ENCODE peak calls at places on chromosomes 1 and 21, in six cellular contexts. B is fibroblast of mammary gland; U is activated gamma-delta T cell treated with anti-CD3 and anti-CD28 coated beads, Interleukin-2, amount 50 U/mL, for 16 hours; I is heart right ventricle; N is astrocyte of the spinal cord; D is stimulated activated CD8-positive, alpha-beta memory T cell treated with anti-CD3 and anti-CD28 coated beads, Interleukin-4, amount 100 ng/mL, for 1 hour. T is an unnamed sample.

GRCh38 chr1:29410476-29410875 is 174.2 kb downstream of the PTPRU start:
- DNase-seq in B (no peak), U (no peak), I (no peak), N (no peak), D (no peak), T (no peak)

GRCh38 chr1:163248064-163248463 is 45.3 kb upstream of the RGS5 start:
- DNase-seq in B (no peak), U (no peak), I (no peak), N (no peak), D (no peak), T (no peak)

GRCh38 chr1:203422656-203423055 is 53.0 kb upstream of the PRELP start:
- DNase-seq in B (no peak), U (no peak), I (no peak), N (no peak), D (no peak), T (no peak)

GRCh38 chr1:203682401-203683383 is 56.1 kb downstream of the ATP2B4 start:
- DNase-seq in B (no peak), U (peak), I (no peak), N (no peak), D (no peak), T (no peak)

GRCh38 chr1:101088431-101088830 is 62.8 kb upstream of the DPH5 start:
- DNase-seq in B (peak), U (no peak), I (no peak), N (no peak), D (no peak), T (no peak)

GRCh38 chr1:206503591-206504362 is 3.6 kb upstream of the RASSF5 start:
- DNase-seq in B (peak), U (peak), I (peak), N (peak), D (no peak), T (no peak)

GRCh38 chr1:60963167-60963909 is 119.0 kb upstream of the NFIA start:
- DNase-seq in B (no peak), U (no peak), I (no peak), N (peak), D (no peak), T (no peak)

GRCh38 chr1:62772607-62773295 is 11.2 kb upstream of the ATG4C start:
- DNase-seq in B (no peak), U (no peak), I (no peak), N (no peak), D (no peak), T (no peak)

GRCh38 chr1:18814340-18815202 is 44.9 kb downstream of the TAS1R2 start:
- DNase-seq in B (no peak), U (no peak), I (no peak), N (no peak), D (no peak), T (no peak)

GRCh38 chr1:17869826-17870225 is 114.7 kb downstream of the ACTL8 start:
- DNase-seq in B (peak), U (no peak), I (no peak), N (no peak), D (no peak), T (no peak)

GRCh38 chr1:6423321-6423999 is 1.1 kb upstream of the ESPN start:
- DNase-seq in B (peak), U (peak), I (no peak), N (peak), D (no peak), T (no peak)

GRCh38 chr1:108692724-108693655 is 880 bp downstream of the PRPF38B start:
- DNase-seq in B (peak), U (peak), I (peak), N (peak), D (peak), T (peak)

GRCh38 chr21:45377866-45378257 is 27.1 kb upstream of the COL18A1 start:
- DNase-seq in B (no peak), U (no peak), I (no peak), N (no peak), D (no peak), T (no peak)

GRCh38 chr1:55885619-55886018 is 670.5 kb upstream of the USP24 start:
- DNase-seq in B (no peak), U (no peak), I (no peak), N (no peak), D (no peak), T (no peak)

GRCh38 chr1:67652800-67653199 is 32.2 kb upstream of the GADD45A start:
- DNase-seq in B (peak), U (no peak), I (no peak), N (peak), D (no peak), T (no peak)

GRCh38 chr1:85224734-85225623 is 24.2 kb upstream of the SYDE2 start:
- DNase-seq in B (no peak), U (no peak), I (peak), N (no peak), D (no peak), T (no peak)

GRCh38 chr1:203117611-203118575 is 9.6 kb upstream of the ADORA1 start:
- DNase-seq in B (peak), U (no peak), I (peak), N (peak), D (no peak), T (peak)

GRCh38 chr1:76763678-76764077 is 103.6 kb upstream of the ST6GALNAC5 start:
- DNase-seq in B (no peak), U (no peak), I (no peak), N (no peak), D (no peak), T (no peak)

GRCh38 chr21:15045017-15045416 is 19.8 kb downstream of the NRIP1 start:
- DNase-seq in B (no peak), U (no peak), I (no peak), N (no peak), D (no peak), T (no peak)

GRCh38 chr21:38760017-38760761 is 45.5 kb upstream of the ETS2 start:
- DNase-seq in B (peak), U (no peak), I (no peak), N (no peak), D (no peak), T (no peak)

GRCh38 chr1:19877351-19877750 is 4.8 kb upstream of the OTUD3 start:
- DNase-seq in B (no peak), U (no peak), I (no peak), N (no peak), D (no peak), T (no peak)

GRCh38 chr1:16122361-16122881 is 33.4 kb downstream of the EPHA2 start:
- DNase-seq in B (peak), U (no peak), I (no peak), N (peak), D (no peak), T (peak)

GRCh38 chr1:206982216-206982615 is 12.0 kb upstream of the FCAMR start:
- DNase-seq in B (peak), U (peak), I (peak), N (peak), D (peak), T (no peak)

GRCh38 chr1:214439352-214440119 is 111.9 kb downstream of the PTPN14 start:
- DNase-seq in B (peak), U (no peak), I (no peak), N (peak), D (no peak), T (no peak)

GRCh38 chr1:206702803-206703202 is 18.1 kb downstream of the MAPKAPK2 start:
- DNase-seq in B (no peak), U (no peak), I (no peak), N (peak), D (no peak), T (no peak)

GRCh38 chr21:45152265-45152746 is 77.9 kb downstream of the ADARB1 start:
- DNase-seq in B (no peak), U (peak), I (no peak), N (peak), D (peak), T (peak)

GRCh38 chr1:152745289-152745704 is 12.5 kb upstream of the KPRP start:
- DNase-seq in B (peak), U (no peak), I (no peak), N (peak), D (no peak), T (no peak)

GRCh38 chr1:160629286-160630210 is 17.3 kb downstream of the SLAMF1 start:
- DNase-seq in B (no peak), U (peak), I (peak), N (no peak), D (no peak), T (peak)